ENCODE peak calls at places on chromosomes 2 and 18, in five cellular contexts. M is IMR-90, W is mammary epithelial cell, C is PC-9, V is Peyer's patch. A is an unnamed sample.

GRCh38 chr2:127680706-127681287 is 5.5 kb upstream of the LIMS2 start:
- DNase-seq in M (no peak), W (no peak), C (no peak), V (no peak), A (no peak)

GRCh38 chr2:204483497-204484164 is 61.6 kb upstream of the PARD3B start:
- DNase-seq in M (no peak), W (no peak), C (no peak), V (no peak), A (no peak)

GRCh38 chr2:36408198-36408703 is 52.7 kb downstream of the CRIM1 start:
- DNase-seq in M (peak; percentile 85), W (peak; percentile 53), C (no peak), V (no peak), A (no peak)

GRCh38 chr2:205386109-205386508 is 296.2 kb upstream of the NRP2 start:
- DNase-seq in M (no peak), W (no peak), C (no peak), V (no peak), A (no peak)

GRCh38 chr2:237139123-237139675 is 53.5 kb downstream of the COPS8 start:
- DNase-seq in M (no peak), W (no peak), C (no peak), V (no peak), A (no peak)

GRCh38 chr2:7841751-7842150 is 840.1 kb upstream of the ID2 start:
- DNase-seq in M (no peak), W (no peak), C (no peak), V (no peak), A (no peak)

GRCh38 chr2:165961818-165962217 is 8.2 kb upstream of the TTC21B start:
- DNase-seq in M (no peak), W (no peak), C (no peak), V (no peak), A (no peak)

GRCh38 chr18:78737006-78737915 is 242.4 kb upstream of the SALL3 start:
- DNase-seq in M (no peak), W (no peak), C (no peak), V (peak; percentile 24), A (no peak)

GRCh38 chr2:231666171-231667095 is 41.9 kb upstream of the PTMA start:
- DNase-seq in M (peak; percentile 91), W (no peak), C (peak; percentile 94), V (peak; percentile 97), A (no peak)

GRCh38 chr18:48039769-48040215 is 109.3 kb upstream of the SMAD2 start:
- DNase-seq in M (no peak), W (no peak), C (no peak), V (no peak), A (no peak)

DNA sequence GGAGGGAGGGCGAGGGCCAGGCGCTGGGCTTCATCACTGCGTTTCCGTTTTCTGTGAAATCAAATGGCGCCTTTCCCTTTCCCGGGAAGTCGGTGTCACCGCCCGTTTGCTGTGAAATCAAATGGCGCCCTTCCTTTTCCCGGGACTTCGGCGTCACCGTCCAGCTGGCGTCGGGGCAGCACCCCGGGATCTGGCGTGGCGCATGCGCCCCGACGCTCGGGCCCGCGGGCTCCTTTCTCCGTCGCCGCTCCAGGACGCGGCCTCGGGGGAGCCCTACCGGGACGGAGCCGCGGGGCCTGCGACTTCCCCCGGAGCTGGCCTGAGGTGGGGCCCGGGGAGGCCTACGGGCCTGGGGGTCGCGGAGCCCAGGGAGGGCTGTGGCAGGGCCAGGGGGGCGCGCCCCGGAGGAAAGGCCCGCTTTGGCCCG is at the start of gene FAM228A:
- DNase-seq in M (no peak), W (no peak), C (no peak), V (no peak), A (no peak)
- H3K4me3 ChIP-seq in M (no peak within 1 kb of the TSS), W (peak within 1 kb of the TSS; percentile 34), C (no peak within 1 kb of the TSS), V (no peak within 1 kb of the TSS), A (no peak within 1 kb of the TSS)

GRCh38 chr2:219500135-219500534 is 1.4 kb downstream of the GMPPA start:
- DNase-seq in M (peak; percentile 50), W (no peak), C (no peak), V (no peak), A (no peak)
- TF ChIP-seq CTCF in M (peak; percentile 44), W (peak; percentile 20), C (peak; percentile 42), V (no peak), A (no peak)

GRCh38 chr2:62202729-62203128 is 6.8 kb downstream of the B3GNT2 start:
- DNase-seq in M (no peak), W (no peak), C (no peak), V (no peak), A (no peak)

GRCh38 chr2:62202019-62202722 is 6.3 kb downstream of the B3GNT2 start:
- DNase-seq in M (no peak), W (no peak), C (no peak), V (no peak), A (no peak)

GRCh38 chr2:62200291-62200841 is 4.5 kb downstream of the B3GNT2 start:
- DNase-seq in M (no peak), W (no peak), C (no peak), V (no peak), A (no peak)

GRCh38 chr2:62200868-62201267 is 5.0 kb downstream of the B3GNT2 start:
- DNase-seq in M (no peak), W (no peak), C (no peak), V (no peak), A (no peak)

GRCh38 chr2:62201307-62201706 is 5.4 kb downstream of the B3GNT2 start:
- DNase-seq in M (peak; percentile 75), W (no peak), C (no peak), V (no peak), A (no peak)
- H3K4me1 ChIP-seq in M (peaks cover 6% of the 10 kb centered on the region), W (peaks cover 10% of the 10 kb centered on the region), C (peaks cover 34% of the 10 kb centered on the region), V (peaks cover 8% of the 10 kb centered on the region), A (peaks cover 81% of the 10 kb centered on the region)

GRCh38 chr2:113823729-113824595 is 65.9 kb upstream of the ACTR3 start:
- DNase-seq in M (no peak), W (no peak), C (no peak), V (no peak), A (no peak)

GRCh38 chr2:113822087-113822805 is 65.8 kb upstream of the SLC35F5 start:
- DNase-seq in M (peak; percentile 17), W (no peak), C (no peak), V (no peak), A (no peak)

GRCh38 chr2:113818382-113818951 is 62.0 kb upstream of the SLC35F5 start:
- DNase-seq in M (peak; percentile 100), W (peak; percentile 84), C (peak; percentile 88), V (peak; percentile 65), A (no peak)
- H3K4me3 ChIP-seq in M (peak overlapping the region; percentile 1), W (no peak overlapping the region), C (peak overlapping the region; percentile 42), V (no peak overlapping the region), A (no peak overlapping the region)

GRCh38 chr2:116692988-116693387 is 1121.5 kb upstream of the DDX18 start:
- DNase-seq in M (no peak), W (no peak), C (no peak), V (no peak), A (no peak)

GRCh38 chr2:116696903-116697302 is 1117.6 kb upstream of the DDX18 start:
- DNase-seq in M (no peak), W (no peak), C (no peak), V (no peak), A (no peak)

GRCh38 chr2:116696223-116696622 is 1118.3 kb upstream of the DDX18 start:
- DNase-seq in M (no peak), W (no peak), C (no peak), V (no peak), A (no peak)
- TF ChIP-seq CTCF in M (no peak), W (peak; percentile 7), C (no peak), V (no peak), A (no peak)

GRCh38 chr2:69767034-69767433 is 25.1 kb downstream of the ANXA4 start:
- DNase-seq in M (peak; percentile 92), W (no peak), C (no peak), V (no peak), A (no peak)
- H3K4me1 ChIP-seq in M (peaks cover 14% of the 10 kb centered on the region), W (peaks cover 49% of the 10 kb centered on the region), C (peaks cover 82% of the 10 kb centered on the region), V (no peaks in the 10 kb centered on the region), A (no peaks in the 10 kb centered on the region)

GRCh38 chr2:181988154-181988924 is 2.7 kb downstream of the PPP1R1C start:
- DNase-seq in M (no peak), W (no peak), C (no peak), V (no peak), A (no peak)

GRCh38 chr2:181989099-181989498 is 3.4 kb downstream of the PPP1R1C start:
- DNase-seq in M (no peak), W (no peak), C (no peak), V (no peak), A (no peak)

GRCh38 chr2:181985632-181986205 is at the start of gene PPP1R1C:
- DNase-seq in M (no peak), W (no peak), C (no peak), V (no peak), A (no peak)

GRCh38 chr2:181984060-181984459 is 1.6 kb upstream of the PPP1R1C start:
- DNase-seq in M (no peak), W (no peak), C (no peak), V (no peak), A (no peak)

GRCh38 chr2:181984814-181985631 is 630 bp upstream of the PPP1R1C start:
- DNase-seq in M (peak; percentile 38), W (no peak), C (no peak), V (no peak), A (no peak)
- H3K4me3 ChIP-seq in M (no peak overlapping the region), W (no peak overlapping the region), C (no peak overlapping the region), V (no peak overlapping the region), A (no peak overlapping the region)

GRCh38 chr2:111958901-111959300 is 60.5 kb downstream of the MERTK start:
- DNase-seq in M (no peak), W (no peak), C (no peak), V (no peak), A (no peak)
- TF ChIP-seq CTCF in M (peak; percentile 5), W (no peak), C (peak; percentile 25), V (peak; percentile 19), A (no peak)

GRCh38 chr2:111702119-111702808 is 181.7 kb downstream of the ANAPC1 start:
- DNase-seq in M (peak; percentile 58), W (peak; percentile 58), C (peak; percentile 56), V (peak; percentile 68), A (peak; percentile 51)

GRCh38 chr2:111701798-111702118 is 182.2 kb downstream of the ANAPC1 start:
- DNase-seq in M (no peak), W (no peak), C (no peak), V (no peak), A (no peak)

GRCh38 chr2:111702809-111703196 is 181.2 kb downstream of the ANAPC1 start:
- DNase-seq in M (no peak), W (no peak), C (no peak), V (no peak), A (no peak)

GRCh38 chr2:111698743-111699554 is 185.0 kb downstream of the ANAPC1 start:
- DNase-seq in M (peak; percentile 100), W (peak; percentile 99), C (peak; percentile 99), V (peak; percentile 90), A (peak; percentile 55)

GRCh38 chr2:111701266-111701665 is 182.7 kb downstream of the ANAPC1 start:
- DNase-seq in M (no peak), W (peak; percentile 61), C (peak; percentile 75), V (no peak), A (no peak)
- H3K4me1 ChIP-seq in M (peaks cover 20% of the 10 kb centered on the region), W (peaks cover 66% of the 10 kb centered on the region), C (peaks cover 76% of the 10 kb centered on the region), V (no peaks in the 10 kb centered on the region), A (peaks cover 3% of the 10 kb centered on the region)